ENCODE peak calls at places on chromosomes 6 and 20, in five cellular contexts. L is mucosa of gallbladder; G is stimulated activated CD4-positive, alpha-beta T cell treated with anti-CD3 and anti-CD28 coated beads, Interleukin-4, amount 100 ng/mL, for 48 hours; W is RWPE1; S is cardiac muscle cell. Y is an unnamed sample.

GRCh38 chr20:22585786-22586493 is 1.6 kb upstream of the FOXA2 start:
- DNase-seq in L (no peak), G (no peak), W (no peak), S (no peak), Y (no peak)

GRCh38 chr6:167761794-167762258 is 64.9 kb upstream of the AFDN start:
- DNase-seq in L (no peak), G (no peak), W (no peak), S (no peak), Y (no peak)

GRCh38 chr6:43799671-43800623 is 29.9 kb downstream of the VEGFA start:
- DNase-seq in L (peak), G (no peak), W (no peak), S (no peak), Y (no peak)

GRCh38 chr20:288956-289692 is 1.4 kb downstream of the C20orf96 start:
- DNase-seq in L (no peak), G (no peak), W (no peak), S (no peak), Y (no peak)

GRCh38 chr6:22030730-22031619 is 265.9 kb downstream of the PRL start:
- DNase-seq in L (no peak), G (no peak), W (no peak), S (no peak), Y (no peak)

GRCh38 chr6:26363882-26364825 is 844 bp upstream of the BTN3A2 start:
- DNase-seq in L (no peak), G (no peak), W (peak), S (no peak), Y (no peak)

GRCh38 chr6:103800131-103800670 is 1059.5 kb downstream of the HACE1 start:
- DNase-seq in L (no peak), G (no peak), W (no peak), S (no peak), Y (peak)

GRCh38 chr20:36132802-36133211 is 21.7 kb upstream of the EPB41L1 start:
- DNase-seq in L (no peak), G (no peak), W (no peak), S (no peak), Y (peak)

GRCh38 chr6:18192026-18192425 is 36.8 kb downstream of the KDM1B start:
- DNase-seq in L (no peak), G (no peak), W (no peak), S (no peak), Y (no peak)

GRCh38 chr6:126170875-126171489 is 168.9 kb upstream of the CENPW start:
- DNase-seq in L (no peak), G (peak), W (no peak), S (peak), Y (no peak)

GRCh38 chr6:53148684-53149083 is at the start of gene GCM1:
- DNase-seq in L (no peak), G (no peak), W (no peak), S (no peak), Y (no peak)

GRCh38 chr20:51132286-51132810 is 109.4 kb upstream of the KCNG1 start:
- DNase-seq in L (peak), G (no peak), W (no peak), S (no peak), Y (no peak)

GRCh38 chr6:144285798-144286502 is 815 bp downstream of the UTRN start:
- DNase-seq in L (peak), G (peak), W (peak), S (peak), Y (peak)

GRCh38 chr6:111011360-111012142 is 29.7 kb downstream of the RPF2 start:
- DNase-seq in L (no peak), G (no peak), W (peak), S (peak), Y (peak)

GRCh38 chr20:25032065-25032477 is 25.9 kb downstream of the ACSS1 start:
- DNase-seq in L (no peak), G (no peak), W (no peak), S (no peak), Y (no peak)

GRCh38 chr6:133132092-133132491 is 109.1 kb upstream of the EYA4 start:
- DNase-seq in L (no peak), G (no peak), W (no peak), S (peak), Y (no peak)

GRCh38 chr20:46255440-46256104 is 52.7 kb downstream of the CDH22 start:
- DNase-seq in L (peak), G (no peak), W (peak), S (peak), Y (peak)